ENCODE peak calls at places on chromosomes 4 and X, in nine cellular contexts. J is mucosa of descending colon, G is lower leg skin, N is RWPE1, D is A172, X is BJ, E is NCI-H1930, R is kidney tubule cell, V is ecto neural progenitor cell. M is an unnamed sample.
A peak's percentile ranks its signal among the peaks of the same experiment; 100 is the strongest.

GRCh38 chr4:88761861-88762523 is 64.4 kb upstream of the NAP1L5 start:
- DNase-seq in R (no peak), D (no peak), N (no peak), V (no peak), E (no peak), G (no peak), X (no peak), J (no peak), M (no peak)

GRCh38 chrX:150088042-150088441 is 149.8 kb upstream of the EOLA2 start:
- DNase-seq in E (no peak), J (no peak), R (no peak), D (no peak), V (peak; percentile 19), G (no peak), X (no peak), N (no peak), M (no peak)

GRCh38 chrX:98067611-98068010 is 1183.9 kb downstream of the RPA4 start:
- DNase-seq in G (no peak), V (no peak), J (no peak), D (no peak), R (peak; percentile 2), E (no peak), N (no peak), X (no peak), M (peak; percentile 10)

GRCh38 chrX:68697465-68698125 is 50.1 kb downstream of the STARD8 start:
- DNase-seq in V (no peak), R (peak; percentile 79), G (no peak), E (no peak), X (no peak), N (no peak), D (no peak), J (no peak), M (no peak)

GRCh38 chrX:150298841-150299551 is 64.1 kb upstream of the MAMLD1 start:
- DNase-seq in V (no peak), D (peak; percentile 18), J (no peak), X (no peak), R (no peak), N (no peak), E (no peak), G (no peak), M (no peak)

GRCh38 chr4:76212851-76213414 is 691 bp downstream of the SCARB2 start:
- DNase-seq in G (no peak), X (no peak), D (peak; percentile 33), V (no peak), E (no peak), J (no peak), N (no peak), R (peak; percentile 32), M (no peak)

GRCh38 chr4:25245181-25245580 is 11.3 kb downstream of the PI4K2B start:
- DNase-seq in X (no peak), V (no peak), N (no peak), D (no peak), G (no peak), E (no peak), R (no peak), J (no peak), M (no peak)

GRCh38 chr4:125198916-125199315 is 115.8 kb upstream of the FAT4 start:
- DNase-seq in J (no peak), X (no peak), D (peak; percentile 57), N (peak; percentile 13), R (peak; percentile 35), V (no peak), G (no peak), E (no peak), M (no peak)

GRCh38 chrX:17860811-17861495 is at the start of gene RAI2:
- DNase-seq in N (no peak), J (peak; percentile 52), V (peak; percentile 74), D (no peak), X (no peak), G (no peak), R (no peak), E (peak; percentile 48), M (no peak)